ENCODE peak calls at places on chromosomes 1 and 21, in six cellular contexts. J is thoracic aorta; Z is kidney tubule cell; Q is brain microvascular endothelial cell; H is H4; L is stimulated activated CD4-positive, alpha-beta T cell treated with anti-CD3 and anti-CD28 coated beads, Interleukin-4, amount 100 ng/mL, for 48 hours. B is an unnamed sample.

GRCh38 chr1:222288056-222288455 is 259.8 kb downstream of the HHIPL2 start:
- DNase-seq in Q (no peak), L (no peak), J (no peak), Z (no peak), H (peak), B (no peak)

GRCh38 chr1:180171691-180172090 is 17.0 kb downstream of the QSOX1 start:
- DNase-seq in Z (no peak), H (no peak), Q (no peak), L (no peak), J (no peak), B (no peak)

GRCh38 chr1:61659061-61659460 is 65.9 kb downstream of the TM2D1 start:
- DNase-seq in Z (no peak), Q (no peak), L (no peak), J (no peak), H (no peak), B (no peak)

GRCh38 chr1:208240698-208241355 is 3.4 kb downstream of the PLXNA2 start:
- DNase-seq in J (no peak), Z (no peak), Q (no peak), H (no peak), L (no peak), B (no peak)

GRCh38 chr1:78370779-78371482 is 119.8 kb upstream of the PTGFR start:
- DNase-seq in Z (peak), L (no peak), Q (peak), H (peak), J (no peak), B (no peak)

GRCh38 chr1:207918571-207918970 is 7.6 kb upstream of the CD34 start:
- DNase-seq in H (no peak), Z (no peak), L (no peak), J (no peak), Q (no peak), B (no peak)

GRCh38 chr1:111672338-111672737 is 52.7 kb downstream of the RAP1A start:
- DNase-seq in L (no peak), Q (no peak), H (no peak), J (no peak), Z (no peak), B (no peak)

GRCh38 chr1:169090900-169091311 is 15.6 kb upstream of the ATP1B1 start:
- DNase-seq in J (no peak), Z (no peak), Q (no peak), L (no peak), H (no peak), B (no peak)

GRCh38 chr21:36696390-36696639 is 2.6 kb upstream of the SIM2 start:
- DNase-seq in J (no peak), H (no peak), L (no peak), Z (no peak), Q (no peak), B (no peak)

GRCh38 chr1:219771039-219771438 is 157.3 kb downstream of the SLC30A10 start:
- DNase-seq in Z (peak), H (peak), J (no peak), Q (peak), L (no peak), B (peak)

GRCh38 chr21:41713495-41714281 is 53.2 kb downstream of the RIPK4 start:
- DNase-seq in J (no peak), H (no peak), L (no peak), Q (no peak), Z (no peak), B (no peak)

GRCh38 chr1:246214708-246215504 is 292.2 kb downstream of the SMYD3 start:
- DNase-seq in L (no peak), H (peak), J (no peak), Z (peak), Q (peak), B (peak)

GRCh38 chr1:84755216-84755615 is 65.0 kb upstream of the SSX2IP start:
- DNase-seq in J (no peak), L (no peak), H (no peak), Q (no peak), Z (no peak), B (no peak)

GRCh38 chr21:37800496-37801061 is 115.7 kb downstream of the KCNJ6 start:
- DNase-seq in J (no peak), H (no peak), Z (no peak), Q (no peak), L (no peak), B (peak)

GRCh38 chr1:103527331-103527730 is 1.8 kb downstream of the RNPC3 start:
- DNase-seq in Z (no peak), J (no peak), Q (no peak), L (no peak), H (no peak), B (no peak)

GRCh38 chr1:205318231-205318991 is 3.1 kb downstream of the NUAK2 start:
- DNase-seq in Q (no peak), Z (peak), L (no peak), J (no peak), H (no peak), B (no peak)

GRCh38 chr1:27598288-27598687 is 5.7 kb downstream of the AHDC1 start:
- DNase-seq in Z (no peak), J (no peak), Q (no peak), H (no peak), L (no peak), B (peak)

GRCh38 chr1:153001382-153001781 is at the start of gene SPRR3:
- DNase-seq in Z (peak), Q (no peak), H (no peak), J (no peak), L (no peak), B (no peak)

GRCh38 chr1:198175418-198176170 is 18.8 kb downstream of the NEK7 start:
- DNase-seq in L (no peak), Q (peak), H (no peak), J (no peak), Z (peak), B (peak)

GRCh38 chr21:38861989-38862683 is 56.4 kb downstream of the ETS2 start:
- DNase-seq in J (no peak), Q (no peak), Z (no peak), H (no peak), L (no peak), B (no peak)

GRCh38 chr21:28345934-28346333 is 646.7 kb downstream of the LTN1 start:
- DNase-seq in L (no peak), J (no peak), H (no peak), Z (no peak), Q (no peak), B (no peak)

GRCh38 chr1:226542623-226543103 is 5.9 kb upstream of the STUM start:
- DNase-seq in J (no peak), Q (no peak), Z (peak), L (no peak), H (no peak), B (no peak)

GRCh38 chr1:229554886-229555621 is 3.5 kb downstream of the ABCB10 start:
- DNase-seq in Z (no peak), L (no peak), H (no peak), J (no peak), Q (no peak), B (no peak)

GRCh38 chr1:201383647-201384405 is 6.3 kb upstream of the TNNT2 start:
- DNase-seq in Z (peak), L (no peak), Q (peak), H (peak), J (no peak), B (peak)

GRCh38 chr1:2108213-2108876 is 58.1 kb downstream of the PRKCZ start:
- DNase-seq in Z (peak), H (no peak), Q (peak), L (no peak), J (no peak), B (no peak)

GRCh38 chr1:80418134-80418533 is 1382.6 kb upstream of the ADGRL2 start:
- DNase-seq in J (no peak), H (no peak), L (no peak), Z (no peak), Q (no peak), B (no peak)

GRCh38 chr1:95730986-95731385 is 497.0 kb downstream of the RWDD3 start:
- DNase-seq in L (no peak), Q (no peak), Z (no peak), J (no peak), H (peak), B (no peak)

GRCh38 chr21:24895885-24896734 is 711.2 kb downstream of the MRPL39 start:
- DNase-seq in Q (no peak), H (peak), J (no peak), Z (peak), L (no peak), B (peak)

GRCh38 chr1:105558023-105558422 is 1498.5 kb upstream of the PRMT6 start:
- DNase-seq in Q (no peak), H (no peak), J (no peak), Z (no peak), L (no peak), B (no peak)

GRCh38 chr21:28789571-28789970 is 203.1 kb downstream of the LTN1 start:
- DNase-seq in L (no peak), Q (no peak), J (no peak), Z (no peak), H (no peak), B (no peak)

GRCh38 chr1:78004719-78005346 is at the start of gene DNAJB4:
- DNase-seq in L (peak), Q (peak), J (peak), Z (peak), H (peak), B (peak)

GRCh38 chr21:33300701-33301631 is 23.8 kb upstream of the IFNAR1 start:
- DNase-seq in Z (no peak), L (no peak), J (no peak), Q (no peak), H (no peak), B (no peak)

GRCh38 chr1:150207278-150207971 is 28.5 kb downstream of the ANP32E start:
- DNase-seq in Z (no peak), Q (no peak), J (no peak), L (no peak), H (no peak), B (no peak)

GRCh38 chr1:20194770-20195463 is 8.6 kb upstream of the PLA2G2C start:
- DNase-seq in J (no peak), H (peak), Z (peak), Q (peak), L (peak), B (peak)

GRCh38 chr1:5840551-5840914 is 151.7 kb downstream of the NPHP4 start:
- DNase-seq in L (no peak), Q (no peak), Z (no peak), J (no peak), H (no peak), B (no peak)

GRCh38 chr1:25541425-25541824 is 2.0 kb upstream of the LDLRAP1 start:
- DNase-seq in Z (no peak), Q (no peak), L (no peak), H (no peak), J (no peak), B (no peak)

B was measured in NCI-H226.